ENCODE peak calls at places on chromosomes 13 and 19, in ten cellular contexts. One of them, this sample, is unnamed.

GRCh38 chr19:48292798-48293197 is 22.9 kb downstream of the ZNF114 start:
- DNase-seq in breast epithelium: no peak
- DNase-seq in HCT116: no peak
- DNase-seq in tibial artery: no peak
- DNase-seq in PC-9: no peak
- DNase-seq in GM23338: no peak
- DNase-seq in neural progenitor cell: no peak
- DNase-seq in effector memory CD4-positive, alpha-beta T cell: no peak
- DNase-seq in SJCRH30: no peak
- DNase-seq in lung: no peak
- DNase-seq in this sample: peak; percentile 14

GRCh38 chr13:47955836-47956235 is 45.2 kb downstream of the SUCLA2 start:
- DNase-seq in breast epithelium: no peak
- DNase-seq in HCT116: no peak
- DNase-seq in tibial artery: no peak
- DNase-seq in PC-9: no peak
- DNase-seq in GM23338: no peak
- DNase-seq in neural progenitor cell: no peak
- DNase-seq in effector memory CD4-positive, alpha-beta T cell: no peak
- DNase-seq in SJCRH30: no peak
- DNase-seq in lung: no peak
- DNase-seq in this sample: no peak

GRCh38 chr13:21675095-21676007 is 4.5 kb downstream of the FGF9 start:
- DNase-seq in breast epithelium: no peak
- DNase-seq in HCT116: no peak
- DNase-seq in tibial artery: no peak
- DNase-seq in PC-9: no peak
- DNase-seq in GM23338: peak; percentile 61
- DNase-seq in neural progenitor cell: peak; percentile 56
- DNase-seq in effector memory CD4-positive, alpha-beta T cell: no peak
- DNase-seq in SJCRH30: no peak
- DNase-seq in lung: no peak
- DNase-seq in this sample: peak; percentile 37

GRCh38 chr19:39494661-39495060 is 4.1 kb upstream of the DLL3 start:
- DNase-seq in breast epithelium: no peak
- DNase-seq in HCT116: no peak
- DNase-seq in tibial artery: no peak
- DNase-seq in PC-9: no peak
- DNase-seq in GM23338: no peak
- DNase-seq in neural progenitor cell: no peak
- DNase-seq in effector memory CD4-positive, alpha-beta T cell: no peak
- DNase-seq in SJCRH30: no peak
- DNase-seq in lung: no peak
- DNase-seq in this sample: no peak

GRCh38 chr13:106110241-106110855 is 425.1 kb downstream of the EFNB2 start:
- DNase-seq in breast epithelium: no peak
- DNase-seq in HCT116: no peak
- DNase-seq in tibial artery: no peak
- DNase-seq in PC-9: no peak
- DNase-seq in GM23338: no peak
- DNase-seq in neural progenitor cell: peak; percentile 28
- DNase-seq in effector memory CD4-positive, alpha-beta T cell: no peak
- DNase-seq in SJCRH30: no peak
- DNase-seq in lung: no peak
- DNase-seq in this sample: peak; percentile 23

GRCh38 chr19:35045667-35046300 is 4.3 kb downstream of the HPN start:
- DNase-seq in breast epithelium: no peak
- DNase-seq in HCT116: no peak
- DNase-seq in tibial artery: no peak
- DNase-seq in PC-9: no peak
- DNase-seq in GM23338: peak; percentile 82
- DNase-seq in neural progenitor cell: peak; percentile 55
- DNase-seq in effector memory CD4-positive, alpha-beta T cell: no peak
- DNase-seq in SJCRH30: no peak
- DNase-seq in lung: no peak
- DNase-seq in this sample: peak; percentile 80

GRCh38 chr19:43700368-43701015 is 15.4 kb upstream of the IRGC start:
- DNase-seq in breast epithelium: no peak
- DNase-seq in HCT116: no peak
- DNase-seq in tibial artery: peak; percentile 73
- DNase-seq in PC-9: peak; percentile 61
- DNase-seq in GM23338: no peak
- DNase-seq in neural progenitor cell: peak; percentile 21
- DNase-seq in effector memory CD4-positive, alpha-beta T cell: no peak
- DNase-seq in SJCRH30: peak; percentile 77
- DNase-seq in lung: peak; percentile 49
- DNase-seq in this sample: peak; percentile 44

GRCh38 chr19:13813147-13813546 is 17.9 kb downstream of the ZSWIM4 start:
- DNase-seq in breast epithelium: no peak
- DNase-seq in HCT116: no peak
- DNase-seq in tibial artery: no peak
- DNase-seq in PC-9: no peak
- DNase-seq in GM23338: no peak
- DNase-seq in neural progenitor cell: no peak
- DNase-seq in effector memory CD4-positive, alpha-beta T cell: no peak
- DNase-seq in SJCRH30: no peak
- DNase-seq in lung: no peak
- DNase-seq in this sample: no peak

DNA sequence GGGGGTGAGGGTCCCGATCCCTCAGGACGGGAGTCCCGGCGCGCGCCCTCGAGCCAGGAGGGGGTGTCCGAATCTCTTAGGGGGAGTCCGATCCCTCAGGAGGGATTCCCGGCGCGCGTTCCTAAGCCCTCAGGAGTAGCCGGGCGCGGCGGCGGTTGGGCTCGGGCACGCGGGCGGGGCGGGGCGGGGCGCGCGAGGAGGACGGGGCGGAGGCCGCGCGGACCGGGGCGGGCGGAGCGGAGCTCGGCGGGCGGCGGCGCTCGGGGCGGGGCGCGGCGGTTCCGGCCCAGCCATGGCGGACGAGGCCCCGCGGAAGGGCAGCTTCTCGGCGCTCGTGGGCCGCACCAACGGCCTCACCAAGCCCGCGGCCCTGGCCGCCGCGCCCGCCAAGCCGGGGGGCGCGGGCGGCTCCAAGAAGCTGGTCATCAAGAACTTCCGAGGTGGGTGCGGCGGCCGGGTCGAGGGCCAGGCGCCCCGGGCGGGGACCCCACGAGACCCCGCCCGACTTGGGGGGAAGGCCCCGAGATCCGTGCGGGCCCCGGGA is at the start of gene CUL4A:
- DNase-seq in breast epithelium: peak; percentile 78
- DNase-seq in HCT116: peak; percentile 31
- DNase-seq in tibial artery: peak; percentile 90
- DNase-seq in PC-9: peak; percentile 72
- DNase-seq in GM23338: peak; percentile 92
- DNase-seq in neural progenitor cell: peak; percentile 95
- DNase-seq in effector memory CD4-positive, alpha-beta T cell: peak; percentile 60
- DNase-seq in SJCRH30: peak; percentile 71
- DNase-seq in lung: peak; percentile 77
- DNase-seq in this sample: peak; percentile 87
- H3K36me3 ChIP-seq in breast epithelium: no peaks in the 10 kb centered on the region
- H3K36me3 ChIP-seq in HCT116: peaks cover 27% of the 10 kb centered on the region
- H3K36me3 ChIP-seq in tibial artery: no peaks in the 10 kb centered on the region
- H3K36me3 ChIP-seq in PC-9: peaks cover 47% of the 10 kb centered on the region
- H3K36me3 ChIP-seq in GM23338: no peaks in the 10 kb centered on the region
- H3K36me3 ChIP-seq in neural progenitor cell: peaks cover 5% of the 10 kb centered on the region
- H3K36me3 ChIP-seq in effector memory CD4-positive, alpha-beta T cell: peaks cover 7% of the 10 kb centered on the region
- H3K36me3 ChIP-seq in SJCRH30: peaks cover 8% of the 10 kb centered on the region
- H3K36me3 ChIP-seq in lung: no peaks in the 10 kb centered on the region
- H3K36me3 ChIP-seq in this sample: no peaks in the 10 kb centered on the region

GRCh38 chr19:51702103-51702753 is 9.1 kb downstream of the SPACA6 start:
- DNase-seq in breast epithelium: peak; percentile 90
- DNase-seq in HCT116: no peak
- DNase-seq in tibial artery: peak; percentile 90
- DNase-seq in PC-9: peak; percentile 92
- DNase-seq in GM23338: peak; percentile 93
- DNase-seq in neural progenitor cell: peak; percentile 85
- DNase-seq in effector memory CD4-positive, alpha-beta T cell: peak; percentile 44
- DNase-seq in SJCRH30: no peak
- DNase-seq in lung: peak; percentile 93
- DNase-seq in this sample: peak; percentile 93

GRCh38 chr19:51701468-51702100 is 8.5 kb downstream of the SPACA6 start:
- DNase-seq in breast epithelium: no peak
- DNase-seq in HCT116: no peak
- DNase-seq in tibial artery: peak; percentile 57
- DNase-seq in PC-9: no peak
- DNase-seq in GM23338: no peak
- DNase-seq in neural progenitor cell: no peak
- DNase-seq in effector memory CD4-positive, alpha-beta T cell: no peak
- DNase-seq in SJCRH30: no peak
- DNase-seq in lung: no peak
- DNase-seq in this sample: no peak

GRCh38 chr19:51703655-51704515 is 10.8 kb downstream of the SPACA6 start:
- DNase-seq in breast epithelium: peak; percentile 96
- DNase-seq in HCT116: peak; percentile 80
- DNase-seq in tibial artery: peak; percentile 98
- DNase-seq in PC-9: peak; percentile 97
- DNase-seq in GM23338: peak; percentile 98
- DNase-seq in neural progenitor cell: peak; percentile 97
- DNase-seq in effector memory CD4-positive, alpha-beta T cell: peak; percentile 92
- DNase-seq in SJCRH30: peak; percentile 89
- DNase-seq in lung: peak; percentile 97
- DNase-seq in this sample: peak; percentile 98

GRCh38 chr19:51704601-51705000 is 11.5 kb downstream of the SPACA6 start:
- DNase-seq in breast epithelium: no peak
- DNase-seq in HCT116: no peak
- DNase-seq in tibial artery: no peak
- DNase-seq in PC-9: no peak
- DNase-seq in GM23338: no peak
- DNase-seq in neural progenitor cell: no peak
- DNase-seq in effector memory CD4-positive, alpha-beta T cell: no peak
- DNase-seq in SJCRH30: no peak
- DNase-seq in lung: no peak
- DNase-seq in this sample: no peak

DNA sequence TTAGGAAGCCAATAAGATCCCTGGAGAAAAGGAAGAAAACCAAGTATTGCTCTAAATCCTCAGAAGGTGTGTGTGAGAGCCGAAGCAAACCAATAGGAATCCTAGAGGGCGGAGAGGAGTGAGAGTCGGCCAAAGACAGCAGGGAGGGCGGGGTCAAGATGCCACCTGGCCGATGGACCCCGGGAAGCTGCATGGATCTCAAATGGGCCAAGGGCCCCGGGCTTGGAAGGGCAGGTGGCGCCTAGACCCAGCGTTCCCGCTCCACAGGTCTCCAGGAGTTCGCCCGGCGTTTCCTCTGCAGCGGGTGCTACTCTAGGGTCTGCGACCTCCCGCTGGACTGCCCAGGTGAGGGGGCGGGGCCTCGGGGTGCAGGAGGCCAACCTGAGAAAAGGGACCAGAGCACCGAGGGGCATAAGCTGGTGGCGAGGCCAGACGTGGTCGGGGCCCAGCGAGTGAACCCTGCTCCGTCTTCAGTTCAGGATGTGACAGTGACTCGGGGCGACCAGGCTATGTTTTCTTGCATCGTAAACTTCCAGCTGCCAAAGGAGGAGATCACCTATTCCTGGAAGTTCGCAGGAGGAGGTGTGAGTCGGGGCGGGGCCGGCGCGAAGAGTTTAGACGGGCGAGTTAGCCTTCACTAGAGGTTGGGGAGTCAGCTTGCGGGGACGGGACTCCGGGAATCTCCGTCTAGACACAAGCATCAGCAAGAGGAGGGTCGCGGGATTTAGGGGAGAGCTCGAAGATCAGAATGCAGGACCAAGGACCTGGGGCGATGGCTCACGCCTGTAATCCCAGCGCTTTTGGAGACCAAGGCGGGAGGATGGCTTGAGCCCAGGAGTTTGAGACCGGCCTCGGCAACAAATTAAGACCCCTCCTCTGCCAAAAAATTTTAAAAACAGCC is 9.9 kb downstream of the SPACA6 start:
- DNase-seq in breast epithelium: peak; percentile 66
- DNase-seq in HCT116: no peak
- DNase-seq in tibial artery: peak; percentile 81
- DNase-seq in PC-9: peak; percentile 59
- DNase-seq in GM23338: peak; percentile 94
- DNase-seq in neural progenitor cell: peak; percentile 49
- DNase-seq in effector memory CD4-positive, alpha-beta T cell: no peak
- DNase-seq in SJCRH30: no peak
- DNase-seq in lung: peak; percentile 46
- DNase-seq in this sample: peak; percentile 91
- H3K4me3 ChIP-seq in breast epithelium: peak overlapping the region; percentile 71
- H3K4me3 ChIP-seq in HCT116: no peak overlapping the region
- H3K4me3 ChIP-seq in tibial artery: peak overlapping the region; percentile 57
- H3K4me3 ChIP-seq in PC-9: no peak overlapping the region
- H3K4me3 ChIP-seq in GM23338: peak overlapping the region; percentile 66
- H3K4me3 ChIP-seq in neural progenitor cell: peak overlapping the region; percentile 62
- H3K4me3 ChIP-seq in effector memory CD4-positive, alpha-beta T cell: peak overlapping the region; percentile 60
- H3K4me3 ChIP-seq in SJCRH30: no peak overlapping the region
- H3K4me3 ChIP-seq in lung: no peak overlapping the region
- H3K4me3 ChIP-seq in this sample: peak overlapping the region; percentile 4

GRCh38 chr19:19662344-19662743 is 1.1 kb downstream of the ATP13A1 start:
- DNase-seq in breast epithelium: no peak
- DNase-seq in HCT116: no peak
- DNase-seq in tibial artery: no peak
- DNase-seq in PC-9: no peak
- DNase-seq in GM23338: no peak
- DNase-seq in neural progenitor cell: no peak
- DNase-seq in effector memory CD4-positive, alpha-beta T cell: no peak
- DNase-seq in SJCRH30: no peak
- DNase-seq in lung: no peak
- DNase-seq in this sample: no peak

GRCh38 chr19:19661675-19662251 is 1.7 kb downstream of the ATP13A1 start:
- DNase-seq in breast epithelium: no peak
- DNase-seq in HCT116: no peak
- DNase-seq in tibial artery: no peak
- DNase-seq in PC-9: no peak
- DNase-seq in GM23338: no peak
- DNase-seq in neural progenitor cell: peak; percentile 87
- DNase-seq in effector memory CD4-positive, alpha-beta T cell: peak; percentile 44
- DNase-seq in SJCRH30: peak; percentile 43
- DNase-seq in lung: no peak
- DNase-seq in this sample: peak; percentile 54

GRCh38 chr19:19661141-19661674 is 2.3 kb downstream of the ATP13A1 start:
- DNase-seq in breast epithelium: no peak
- DNase-seq in HCT116: no peak
- DNase-seq in tibial artery: no peak
- DNase-seq in PC-9: no peak
- DNase-seq in GM23338: no peak
- DNase-seq in neural progenitor cell: peak; percentile 19
- DNase-seq in effector memory CD4-positive, alpha-beta T cell: no peak
- DNase-seq in SJCRH30: no peak
- DNase-seq in lung: no peak
- DNase-seq in this sample: no peak

GRCh38 chr19:19657397-19657783 is 6.1 kb downstream of the ATP13A1 start:
- DNase-seq in breast epithelium: no peak
- DNase-seq in HCT116: no peak
- DNase-seq in tibial artery: no peak
- DNase-seq in PC-9: no peak
- DNase-seq in GM23338: no peak
- DNase-seq in neural progenitor cell: no peak
- DNase-seq in effector memory CD4-positive, alpha-beta T cell: no peak
- DNase-seq in SJCRH30: no peak
- DNase-seq in lung: no peak
- DNase-seq in this sample: no peak

DNA sequence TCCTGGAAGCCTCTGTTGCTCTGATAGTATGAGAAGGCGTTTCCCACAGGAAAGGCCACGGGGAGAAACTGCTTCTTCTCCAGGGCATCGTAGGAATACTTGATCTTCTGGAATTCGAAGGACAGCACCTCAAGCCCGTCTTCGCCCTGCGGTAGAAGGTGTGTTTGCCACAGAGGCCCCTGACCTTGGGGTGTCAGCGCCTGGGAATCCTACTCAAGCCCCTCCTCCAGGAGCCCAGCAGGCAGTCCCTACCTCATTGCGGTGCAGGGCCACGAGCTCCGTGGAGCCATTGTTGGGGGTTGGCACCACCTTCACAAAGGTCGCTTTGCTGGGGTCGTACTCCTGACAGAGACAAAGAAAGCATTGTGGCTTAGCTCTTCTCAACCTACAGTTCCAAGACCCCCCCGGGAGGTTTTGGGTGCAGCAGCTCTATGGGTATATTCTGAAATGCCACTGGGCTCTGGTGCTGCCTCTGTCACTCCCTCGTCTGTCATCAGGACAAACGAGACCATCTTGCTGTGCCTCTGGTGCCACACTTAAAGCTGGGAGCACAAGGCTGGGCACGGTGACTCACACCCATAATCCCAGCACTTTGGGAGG is 3.7 kb downstream of the ATP13A1 start:
- DNase-seq in breast epithelium: no peak
- DNase-seq in HCT116: no peak
- DNase-seq in tibial artery: no peak
- DNase-seq in PC-9: no peak
- DNase-seq in GM23338: no peak
- DNase-seq in neural progenitor cell: no peak
- DNase-seq in effector memory CD4-positive, alpha-beta T cell: no peak
- DNase-seq in SJCRH30: no peak
- DNase-seq in lung: no peak
- DNase-seq in this sample: no peak
- H3K36me3 ChIP-seq in breast epithelium: peaks cover 10% of the 10 kb centered on the region
- H3K36me3 ChIP-seq in HCT116: peaks cover 48% of the 10 kb centered on the region
- H3K36me3 ChIP-seq in tibial artery: peaks cover 51% of the 10 kb centered on the region
- H3K36me3 ChIP-seq in PC-9: peaks cover 25% of the 10 kb centered on the region
- H3K36me3 ChIP-seq in GM23338: peaks cover 22% of the 10 kb centered on the region
- H3K36me3 ChIP-seq in neural progenitor cell: no peaks in the 10 kb centered on the region
- H3K36me3 ChIP-seq in effector memory CD4-positive, alpha-beta T cell: peaks cover 51% of the 10 kb centered on the region
- H3K36me3 ChIP-seq in SJCRH30: peaks cover 52% of the 10 kb centered on the region
- H3K36me3 ChIP-seq in lung: peaks cover 53% of the 10 kb centered on the region
- H3K36me3 ChIP-seq in this sample: peaks cover 23% of the 10 kb centered on the region

GRCh38 chr19:36418287-36419001 is at the start of gene ZFP82:
- DNase-seq in breast epithelium: peak; percentile 68
- DNase-seq in HCT116: no peak
- DNase-seq in tibial artery: peak; percentile 87
- DNase-seq in PC-9: peak; percentile 58
- DNase-seq in GM23338: peak; percentile 95
- DNase-seq in neural progenitor cell: peak; percentile 95
- DNase-seq in effector memory CD4-positive, alpha-beta T cell: peak; percentile 58
- DNase-seq in SJCRH30: peak; percentile 90
- DNase-seq in lung: peak; percentile 70
- DNase-seq in this sample: peak; percentile 93

GRCh38 chr19:36417752-36418286 is 625 bp downstream of the ZFP82 start:
- DNase-seq in breast epithelium: no peak
- DNase-seq in HCT116: no peak
- DNase-seq in tibial artery: no peak
- DNase-seq in PC-9: no peak
- DNase-seq in GM23338: peak; percentile 45
- DNase-seq in neural progenitor cell: peak; percentile 63
- DNase-seq in effector memory CD4-positive, alpha-beta T cell: no peak
- DNase-seq in SJCRH30: peak; percentile 10
- DNase-seq in lung: no peak
- DNase-seq in this sample: peak; percentile 56

GRCh38 chr19:36420961-36421748 is 2.7 kb upstream of the ZFP82 start:
- DNase-seq in breast epithelium: peak; percentile 51
- DNase-seq in HCT116: no peak
- DNase-seq in tibial artery: peak; percentile 64
- DNase-seq in PC-9: no peak
- DNase-seq in GM23338: peak; percentile 76
- DNase-seq in neural progenitor cell: peak; percentile 15
- DNase-seq in effector memory CD4-positive, alpha-beta T cell: no peak
- DNase-seq in SJCRH30: no peak
- DNase-seq in lung: no peak
- DNase-seq in this sample: peak; percentile 63

GRCh38 chr19:36423925-36424324 is 5.5 kb upstream of the ZFP82 start:
- DNase-seq in breast epithelium: no peak
- DNase-seq in HCT116: no peak
- DNase-seq in tibial artery: no peak
- DNase-seq in PC-9: no peak
- DNase-seq in GM23338: peak; percentile 54
- DNase-seq in neural progenitor cell: no peak
- DNase-seq in effector memory CD4-positive, alpha-beta T cell: no peak
- DNase-seq in SJCRH30: no peak
- DNase-seq in lung: no peak
- DNase-seq in this sample: peak; percentile 19

DNA sequence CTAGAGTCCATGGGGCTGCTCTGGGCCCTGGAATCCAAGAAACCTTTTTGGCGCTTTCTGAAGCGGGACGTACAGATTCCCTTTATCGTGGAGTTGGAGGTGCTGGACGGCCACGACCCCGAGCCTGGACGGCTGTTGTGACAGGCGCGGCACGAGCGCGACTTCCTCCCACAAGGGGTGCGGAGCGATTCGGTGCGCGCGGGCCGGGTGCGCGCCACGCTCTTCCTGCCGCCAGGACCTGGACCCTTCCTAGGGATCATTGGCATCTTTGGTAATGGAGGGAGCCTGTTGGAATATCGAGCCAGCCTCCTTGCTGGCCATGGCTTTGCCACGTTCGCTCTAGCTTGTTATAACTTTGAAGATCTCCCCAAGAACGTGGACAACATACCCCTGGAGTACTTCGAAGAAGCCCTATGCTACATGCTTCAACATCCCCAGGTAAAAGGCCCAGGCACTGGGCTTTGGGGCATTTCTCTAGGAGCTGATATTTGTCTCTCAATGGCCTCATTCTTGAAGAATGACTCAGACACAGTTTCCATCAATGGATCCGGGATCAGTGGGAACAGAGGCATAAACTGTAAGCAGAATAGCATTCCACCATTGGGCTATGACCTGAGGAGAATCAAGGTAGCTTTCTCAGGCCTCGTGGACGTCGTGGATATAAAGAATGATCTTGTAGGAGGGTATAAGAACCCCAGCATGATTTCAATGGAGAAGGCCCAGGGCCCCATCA is 3.5 kb upstream of the ZFP82 start:
- DNase-seq in breast epithelium: no peak
- DNase-seq in HCT116: no peak
- DNase-seq in tibial artery: no peak
- DNase-seq in PC-9: no peak
- DNase-seq in GM23338: peak; percentile 23
- DNase-seq in neural progenitor cell: no peak
- DNase-seq in effector memory CD4-positive, alpha-beta T cell: no peak
- DNase-seq in SJCRH30: no peak
- DNase-seq in lung: no peak
- DNase-seq in this sample: peak; percentile 71
- H3K4me3 ChIP-seq in breast epithelium: peak overlapping the region; percentile 55
- H3K4me3 ChIP-seq in HCT116: no peak overlapping the region
- H3K4me3 ChIP-seq in tibial artery: peak overlapping the region; percentile 55
- H3K4me3 ChIP-seq in PC-9: no peak overlapping the region
- H3K4me3 ChIP-seq in GM23338: peak overlapping the region; percentile 76
- H3K4me3 ChIP-seq in neural progenitor cell: no peak overlapping the region
- H3K4me3 ChIP-seq in effector memory CD4-positive, alpha-beta T cell: peak overlapping the region; percentile 4
- H3K4me3 ChIP-seq in SJCRH30: no peak overlapping the region
- H3K4me3 ChIP-seq in lung: peak overlapping the region; percentile 15
- H3K4me3 ChIP-seq in this sample: no peak overlapping the region

This sample was measured in mesendoderm.